ENCODE peak calls at places on chromosome 7, in five cellular contexts. Z is NCI-H1417, N is non-pigmented ciliary epithelial cell, D is COR-L47, G is AG04450. H is an unnamed sample.

GRCh38 chr7:158733220-158733519 is 28.6 kb upstream of the NCAPG2 start:
- DNase-seq in Z (no peak), G (no peak), D (no peak), N (no peak), H (no peak)

GRCh38 chr7:7156663-7157062 is 25.7 kb upstream of the C1GALT1 start:
- DNase-seq in D (no peak), Z (no peak), N (no peak), G (no peak), H (peak; percentile 14)

GRCh38 chr7:4734587-4735365 is 40.6 kb upstream of the AP5Z1 start:
- DNase-seq in N (no peak), Z (no peak), G (no peak), D (no peak), H (no peak)

GRCh38 chr7:46616636-46617035 is 695.6 kb upstream of the IGFBP3 start:
- DNase-seq in Z (no peak), G (no peak), N (no peak), D (no peak), H (no peak)

GRCh38 chr7:39829028-39829427 is 121.0 kb upstream of the CDK13 start:
- DNase-seq in Z (no peak), D (no peak), N (no peak), G (no peak), H (no peak)

GRCh38 chr7:140349172-140349771 is 49.1 kb downstream of the SLC37A3 start:
- DNase-seq in D (peak; percentile 32), N (no peak), G (no peak), Z (no peak), H (no peak)

GRCh38 chr7:4119848-4120247 is 562.2 kb upstream of the FOXK1 start:
- DNase-seq in G (no peak), D (no peak), N (no peak), Z (no peak), H (no peak)

GRCh38 chr7:152120210-152120609 is 94.7 kb downstream of the GALNT11 start:
- DNase-seq in Z (no peak), D (no peak), N (no peak), G (no peak), H (no peak)

GRCh38 chr7:100686822-100687211 is 7.2 kb downstream of the GIGYF1 start:
- DNase-seq in N (no peak), Z (no peak), G (no peak), D (no peak), H (no peak)

GRCh38 chr7:157432957-157433576 is 96.3 kb downstream of the DNAJB6 start:
- DNase-seq in N (no peak), D (peak; percentile 60), Z (peak; percentile 83), G (no peak), H (peak; percentile 38)

GRCh38 chr7:12470930-12471329 is 67.3 kb upstream of the VWDE start:
- DNase-seq in N (no peak), D (no peak), G (no peak), Z (no peak), H (no peak)

GRCh38 chr7:83148776-83149175 is 13.9 kb downstream of the PCLO start:
- DNase-seq in N (peak; percentile 42), G (no peak), Z (no peak), D (no peak), H (no peak)

GRCh38 chr7:141201145-141201885 is 127.5 kb downstream of the TMEM178B start:
- DNase-seq in G (no peak), N (no peak), Z (no peak), D (no peak), H (no peak)

GRCh38 chr7:139424004-139424403 is 59.5 kb downstream of the KLRG2 start:
- DNase-seq in Z (no peak), N (no peak), D (no peak), G (no peak), H (no peak)

GRCh38 chr7:7957513-7957912 is 11.1 kb upstream of the GLCCI1 start:
- DNase-seq in Z (no peak), D (no peak), N (no peak), G (no peak), H (no peak)